ENCODE peak calls at places on chromosomes 4 and X, in six cellular contexts. G is upper lobe of right lung; J is CD4-positive, alpha-beta T cell; X is aorta; U is heart right ventricle; F is right lobe of liver. K is an unnamed sample.

GRCh38 chr4:81032805-81033684 is 2.5 kb downstream of the BMP3 start:
- ATAC-seq in G (peak; percentile 23), J (no peak), X (no peak), U (no peak), F (no peak), K (no peak)

GRCh38 chr4:141210168-141210567 is 10.5 kb upstream of the ZNF330 start:
- ATAC-seq in G (peak; percentile 55), J (no peak), X (no peak), U (no peak), F (no peak), K (no peak)

GRCh38 chr4:73275318-73275654 is 16.7 kb upstream of the ANKRD17 start:
- ATAC-seq in G (no peak), J (no peak), X (no peak), U (no peak), F (peak; percentile 95), K (no peak)

GRCh38 chr4:94766856-94767255 is 9.1 kb downstream of the BMPR1B start:
- ATAC-seq in G (no peak), J (no peak), X (no peak), U (no peak), F (peak; percentile 63), K (no peak)

GRCh38 chr4:176034498-176034897 is 31.1 kb upstream of the WDR17 start:
- ATAC-seq in G (no peak), J (no peak), X (no peak), U (no peak), F (no peak), K (no peak)

GRCh38 chr4:182929296-182929695 is 12.1 kb upstream of the DCTD start:
- ATAC-seq in G (no peak), J (no peak), X (no peak), U (no peak), F (no peak), K (peak; percentile 73)

GRCh38 chr4:146252941-146253340 is 38.6 kb downstream of the REELD1 start:
- ATAC-seq in G (no peak), J (no peak), X (no peak), U (no peak), F (no peak), K (no peak)

GRCh38 chrX:136170109-136170800 is 22.9 kb downstream of the FHL1 start:
- ATAC-seq in G (peak; percentile 56), J (no peak), X (peak; percentile 61), U (peak; percentile 71), F (peak; percentile 82), K (peak; percentile 44)

GRCh38 chr4:64508089-64508488 is 98.8 kb upstream of the TECRL start:
- ATAC-seq in G (no peak), J (no peak), X (no peak), U (no peak), F (no peak), K (no peak)

GRCh38 chr4:73408181-73408867 is 4.2 kb downstream of the ALB start:
- ATAC-seq in G (no peak), J (no peak), X (no peak), U (no peak), F (no peak), K (no peak)

GRCh38 chrX:39886282-39886681 is 211.5 kb downstream of the BCOR start:
- ATAC-seq in G (peak; percentile 76), J (no peak), X (no peak), U (peak; percentile 77), F (peak; percentile 38), K (no peak)

GRCh38 chr4:112109455-112110425 is 35.5 kb upstream of the FAM241A start:
- ATAC-seq in G (peak; percentile 81), J (no peak), X (no peak), U (peak; percentile 69), F (peak; percentile 4), K (peak; percentile 16)

GRCh38 chr4:6019316-6020263 is 1.4 kb upstream of the C4orf50 start:
- ATAC-seq in G (peak; percentile 64), J (no peak), X (no peak), U (no peak), F (peak; percentile 49), K (no peak)

GRCh38 chr4:48664938-48665337 is 115.1 kb downstream of the FRYL start:
- ATAC-seq in G (no peak), J (no peak), X (no peak), U (no peak), F (no peak), K (no peak)

GRCh38 chrX:52262195-52262546 is 77.5 kb downstream of the MAGED4 start:
- ATAC-seq in G (peak; percentile 30), J (no peak), X (no peak), U (peak; percentile 20), F (peak; percentile 6), K (peak; percentile 6)

GRCh38 chr4:3654036-3654807 is 112.0 kb upstream of the ADRA2C start:
- ATAC-seq in G (no peak), J (no peak), X (no peak), U (no peak), F (no peak), K (no peak)

GRCh38 chrX:110310896-110311295 is 7.0 kb downstream of the AMMECR1 start:
- ATAC-seq in G (no peak), J (peak; percentile 78), X (no peak), U (no peak), F (no peak), K (no peak)

GRCh38 chr4:95251568-95251967 is 297.2 kb downstream of the UNC5C start:
- ATAC-seq in G (no peak), J (no peak), X (no peak), U (no peak), F (no peak), K (no peak)

GRCh38 chr4:96407651-96408342 is 567.9 kb downstream of the PDHA2 start:
- ATAC-seq in G (no peak), J (no peak), X (no peak), U (no peak), F (no peak), K (no peak)

GRCh38 chrX:100649550-100650356 is 5.8 kb downstream of the SRPX2 start:
- ATAC-seq in G (peak; percentile 80), J (no peak), X (peak; percentile 86), U (peak; percentile 90), F (peak; percentile 75), K (peak; percentile 91)

GRCh38 chrX:19630228-19630627 is 114.9 kb upstream of the MAP3K15 start:
- ATAC-seq in G (no peak), J (no peak), X (no peak), U (no peak), F (no peak), K (no peak)

GRCh38 chr4:73864365-73864764 is 4.8 kb upstream of the CXCL1 start:
- ATAC-seq in G (no peak), J (no peak), X (no peak), U (no peak), F (peak; percentile 69), K (no peak)

GRCh38 chr4:156685308-156685707 is 286.3 kb downstream of the PDGFC start:
- ATAC-seq in G (no peak), J (no peak), X (no peak), U (no peak), F (no peak), K (no peak)
- H3K27ac ChIP-seq in G (no peak overlapping the region), J (no peak overlapping the region), X (no peak overlapping the region), U (no peak overlapping the region), F (no peak overlapping the region), K (no peak overlapping the region)

DNA sequence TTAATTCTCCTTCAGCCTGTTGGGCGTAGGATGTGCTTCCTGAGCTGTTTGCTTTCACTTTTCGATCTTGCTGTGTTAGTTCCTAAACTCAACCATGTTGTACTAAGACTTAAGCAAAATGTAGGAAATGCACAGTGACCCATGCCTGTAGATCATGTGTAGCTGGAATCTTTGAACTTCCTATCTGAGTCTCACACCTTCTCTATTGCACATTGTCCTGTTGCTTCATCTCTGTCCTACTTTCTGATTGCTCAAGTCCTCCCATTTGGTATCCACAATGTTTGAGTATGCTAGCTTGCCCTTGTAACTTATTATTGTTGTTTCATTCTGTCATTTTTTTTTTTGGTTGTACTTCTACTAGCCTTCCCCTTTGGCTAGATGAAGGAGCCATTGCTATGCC is 239.6 kb downstream of the PPP1R2C start:
- ATAC-seq in G (no peak), J (no peak), X (no peak), U (no peak), F (peak; percentile 92), K (no peak)
- H3K27ac ChIP-seq in G (no peak overlapping the region), J (no peak overlapping the region), X (no peak overlapping the region), U (no peak overlapping the region), F (no peak overlapping the region), K (no peak overlapping the region)

GRCh38 chr4:66691101-66691500 is 854.2 kb downstream of the CENPC start:
- ATAC-seq in G (no peak), J (no peak), X (no peak), U (no peak), F (no peak), K (no peak)
- H3K27ac ChIP-seq in G (no peak overlapping the region), J (no peak overlapping the region), X (no peak overlapping the region), U (no peak overlapping the region), F (no peak overlapping the region), K (no peak overlapping the region)

GRCh38 chrX:94961730-94962129 is 1287.7 kb downstream of the FAM133A start:
- ATAC-seq in G (no peak), J (no peak), X (no peak), U (no peak), F (no peak), K (no peak)
- H3K27ac ChIP-seq in G (no peak overlapping the region), J (no peak overlapping the region), X (no peak overlapping the region), U (no peak overlapping the region), F (no peak overlapping the region), K (no peak overlapping the region)

DNA sequence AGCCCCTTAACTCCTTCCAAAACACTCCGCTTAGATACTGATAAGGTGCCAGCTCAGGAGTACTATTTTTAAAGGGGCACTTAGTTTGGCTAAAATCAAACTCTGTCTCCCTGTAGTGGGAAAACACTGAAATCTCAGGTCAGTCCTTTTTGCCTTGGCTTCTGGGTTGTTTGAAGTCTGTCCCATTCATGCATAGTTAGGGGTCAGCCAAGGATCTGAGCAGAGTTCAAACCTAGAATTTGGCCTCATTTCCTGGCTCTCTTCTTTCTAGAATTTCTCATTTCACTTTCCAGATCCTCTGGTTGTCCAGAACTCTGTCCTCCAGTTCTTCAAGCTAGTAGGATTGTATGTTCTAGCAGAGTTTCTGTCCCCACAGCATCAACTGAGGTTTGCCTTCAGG is 31.5 kb downstream of the NAT8L start:
- ATAC-seq in G (no peak), J (no peak), X (no peak), U (no peak), F (peak; percentile 77), K (no peak)
- H3K27ac ChIP-seq in G (no peak overlapping the region), J (no peak overlapping the region), X (no peak overlapping the region), U (no peak overlapping the region), F (peak overlapping the region; percentile 28), K (no peak overlapping the region)

DNA sequence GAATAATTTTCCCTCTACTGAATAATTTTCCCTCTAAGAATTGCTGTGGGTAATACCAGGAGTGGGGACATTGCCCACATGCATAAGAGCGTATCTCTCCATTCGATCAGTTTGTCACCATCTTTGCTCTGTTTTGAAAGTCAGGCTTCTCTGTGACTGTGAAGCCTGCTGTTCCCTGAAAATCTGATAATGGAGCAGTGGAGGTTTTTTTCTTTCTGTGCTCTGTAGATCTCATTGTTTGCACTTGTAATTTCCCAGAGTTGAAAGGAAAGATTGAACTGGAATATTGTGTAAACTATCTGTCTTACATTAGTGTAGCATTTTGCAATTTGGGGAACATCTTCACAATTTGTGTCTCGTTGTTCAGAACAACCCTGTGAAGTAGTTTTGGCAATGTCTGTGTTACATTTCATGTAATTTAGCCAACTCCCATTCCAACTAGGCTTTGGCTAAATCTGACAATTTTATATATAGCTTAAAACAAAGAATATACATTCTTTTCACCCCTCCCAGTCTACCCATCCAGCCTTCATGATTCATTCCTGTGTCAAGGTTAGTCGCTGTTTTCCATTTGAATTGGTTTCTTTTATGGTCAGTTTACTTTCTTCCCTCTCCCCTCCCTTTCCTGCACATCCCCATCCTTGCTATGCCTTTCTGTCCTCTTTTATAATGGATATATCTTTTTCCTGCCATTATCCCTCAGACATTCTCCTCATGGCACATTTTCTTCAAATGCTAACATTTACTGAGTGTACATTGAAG is 4.5 kb downstream of the ZXDB start:
- ATAC-seq in G (no peak), J (no peak), X (no peak), U (no peak), F (peak; percentile 4), K (no peak)
- H3K27ac ChIP-seq in G (no peak overlapping the region), J (no peak overlapping the region), X (no peak overlapping the region), U (no peak overlapping the region), F (peak overlapping the region; percentile 38), K (peak overlapping the region; percentile 54)

GRCh38 chr4:87053802-87054767 is 119.3 kb downstream of the AFF1 start:
- ATAC-seq in G (no peak), J (no peak), X (no peak), U (no peak), F (peak; percentile 71), K (no peak)
- H3K27ac ChIP-seq in G (peak overlapping the region; percentile 55), J (no peak overlapping the region), X (peak overlapping the region; percentile 90), U (peak overlapping the region; percentile 62), F (no peak overlapping the region), K (peak overlapping the region; percentile 73)

K was measured in gastroesophageal sphincter.